ENCODE peak calls at places on chromosomes 1 and 21, in nine cellular contexts. Z is stimulated activated CD8-positive, alpha-beta memory T cell treated with anti-CD3 and anti-CD28 coated beads, Interleukin-4, amount 100 ng/mL, for 1 hour; O is neuronal stem cell; P is activated CD8-positive, alpha-beta memory T cell treated with anti-CD3 and anti-CD28 coated beads, Interleukin-2, amount 50 U/mL, for 48 hours; R is A549; C is stimulated activated CD4-positive, alpha-beta T cell treated with anti-CD3 and anti-CD28 coated beads, Interleukin-15, amount 100 ng/mL, for 1 hour; Q is AG10803; A is mesenchymal stem cell; I is islet precursor cell. B is an unnamed sample.

GRCh38 chr1:25028910-25029599 is 99.0 kb upstream of the RUNX3 start:
- DNase-seq in O (no peak), C (no peak), A (no peak), P (peak), R (no peak), Q (no peak), I (no peak), Z (no peak), B (no peak)

GRCh38 chr1:33152685-33153432 is 29.0 kb downstream of the TRIM62 start:
- DNase-seq in I (peak), C (no peak), A (peak), Q (peak), O (no peak), R (no peak), P (no peak), Z (no peak), B (peak)

GRCh38 chr21:17461582-17461981 is 51.3 kb upstream of the CXADR start:
- DNase-seq in C (no peak), P (no peak), R (peak), Q (peak), O (no peak), Z (no peak), A (peak), I (no peak), B (no peak)

GRCh38 chr1:206804156-206804737 is 32.0 kb upstream of the IL10 start:
- DNase-seq in Z (no peak), Q (no peak), I (peak), P (no peak), O (no peak), A (no peak), C (no peak), R (no peak), B (no peak)

GRCh38 chr1:226628624-226629155 is 80.1 kb downstream of the STUM start:
- DNase-seq in C (no peak), P (peak), I (no peak), R (no peak), A (no peak), Z (no peak), O (no peak), Q (no peak), B (no peak)

GRCh38 chr1:232841823-232842565 is 36.8 kb downstream of the MAP10 start:
- DNase-seq in A (no peak), Z (no peak), C (no peak), I (no peak), Q (no peak), P (no peak), O (no peak), R (no peak), B (no peak)

GRCh38 chr1:174726167-174726879 is 273.4 kb upstream of the CACYBP start:
- DNase-seq in R (peak), A (peak), Q (peak), O (no peak), Z (no peak), C (no peak), I (no peak), P (no peak), B (no peak)

GRCh38 chr1:158087320-158087927 is 93.3 kb upstream of the CD1D start:
- DNase-seq in O (peak), C (no peak), P (no peak), A (peak), Z (no peak), Q (peak), R (peak), I (peak), B (peak)

GRCh38 chr1:169999357-169999756 is 75.1 kb downstream of the KIFAP3 start:
- DNase-seq in I (no peak), C (no peak), Z (no peak), A (peak), O (no peak), R (no peak), Q (peak), P (no peak), B (no peak)

GRCh38 chr1:73593379-73593778 is 604.6 kb downstream of the LRRIQ3 start:
- DNase-seq in Q (peak), A (peak), R (peak), I (no peak), C (no peak), P (no peak), Z (no peak), O (no peak), B (peak)

GRCh38 chr1:67013573-67013972 is 40.4 kb downstream of the SLC35D1 start:
- DNase-seq in A (peak), C (no peak), O (no peak), R (no peak), Z (no peak), Q (peak), P (no peak), I (no peak), B (no peak)

GRCh38 chr1:17123196-17124045 is 4.2 kb upstream of the PADI2 start:
- DNase-seq in P (no peak), A (no peak), Q (no peak), Z (no peak), R (no peak), I (no peak), O (no peak), C (no peak), B (no peak)